ENCODE peak calls at places on chromosome X, in six cellular contexts. B is tibial artery, P is ascending aorta, D is cardiac muscle cell, S is pancreas, T is breast epithelium. F is an unnamed sample.

GRCh38 chrX:10992110-10992509 is 119.0 kb upstream of the HCCS start:
- DNase-seq in T (no peak), P (no peak), B (no peak), S (no peak), D (no peak), F (no peak)

GRCh38 chrX:20477836-20478532 is 211.3 kb upstream of the RPS6KA3 start:
- DNase-seq in D (no peak), P (no peak), T (no peak), S (no peak), B (no peak), F (no peak)

GRCh38 chrX:19687395-19687794 is 172.1 kb upstream of the MAP3K15 start:
- DNase-seq in T (no peak), P (no peak), B (no peak), S (no peak), D (no peak), F (no peak)

GRCh38 chrX:133749951-133750350 is 235.4 kb downstream of the GPC3 start:
- DNase-seq in D (no peak), T (no peak), B (no peak), S (no peak), P (no peak), F (no peak)

GRCh38 chrX:150361777-150362351 is 1.3 kb upstream of the MAMLD1 start:
- DNase-seq in D (peak; percentile 18), T (no peak), P (no peak), B (no peak), S (peak; percentile 76), F (no peak)

GRCh38 chrX:2425281-2426071 is 75.3 kb downstream of the DHRSX start:
- DNase-seq in B (no peak), P (no peak), T (no peak), S (no peak), D (no peak), F (no peak)

GRCh38 chrX:22397566-22397965 is 124.9 kb downstream of the CBLL2 start:
- DNase-seq in B (no peak), S (no peak), T (no peak), P (no peak), D (no peak), F (no peak)

GRCh38 chrX:118847676-118848075 is 24.1 kb downstream of the ZCCHC12 start:
- DNase-seq in D (peak; percentile 68), T (no peak), S (no peak), B (no peak), P (no peak), F (no peak)

GRCh38 chrX:65300104-65300809 is 234.3 kb downstream of the LAS1L start:
- DNase-seq in S (no peak), T (no peak), D (no peak), B (no peak), P (no peak), F (no peak)

GRCh38 chrX:19846995-19847790 is 40.2 kb downstream of the SH3KBP1 start:
- DNase-seq in B (peak; percentile 35), S (no peak), T (no peak), P (no peak), D (peak; percentile 84), F (no peak)

GRCh38 chrX:67520671-67521070 is 23.1 kb upstream of the AR start:
- DNase-seq in T (no peak), P (no peak), B (no peak), D (no peak), S (no peak), F (no peak)

GRCh38 chrX:5113128-5113527 is 1115.5 kb downstream of the NLGN4X start:
- DNase-seq in P (no peak), D (no peak), T (no peak), B (no peak), S (no peak), F (no peak)
- TF ChIP-seq CTCF in P (peak; percentile 48), D (no peak), T (peak; percentile 25), B (peak; percentile 36), S (no peak), F (no peak)

GRCh38 chrX:153971124-153971631 is 440 bp downstream of the HCFC1 start:
- DNase-seq in D (peak; percentile 92), P (peak; percentile 77), S (peak; percentile 96), B (peak; percentile 84), T (peak; percentile 90), F (peak; percentile 91)

GRCh38 chrX:153971632-153972367 is at the start of gene HCFC1:
- DNase-seq in B (peak; percentile 91), P (peak; percentile 73), T (peak; percentile 95), S (peak; percentile 97), D (peak; percentile 92), F (peak; percentile 95)

GRCh38 chrX:153969904-153970397 is 1.7 kb downstream of the HCFC1 start:
- DNase-seq in P (no peak), D (no peak), T (no peak), B (no peak), S (peak; percentile 65), F (peak; percentile 66)

GRCh38 chrX:153969125-153969903 is 2.3 kb downstream of the HCFC1 start:
- DNase-seq in P (no peak), D (peak; percentile 5), S (peak; percentile 76), T (no peak), B (no peak), F (no peak)

DNA sequence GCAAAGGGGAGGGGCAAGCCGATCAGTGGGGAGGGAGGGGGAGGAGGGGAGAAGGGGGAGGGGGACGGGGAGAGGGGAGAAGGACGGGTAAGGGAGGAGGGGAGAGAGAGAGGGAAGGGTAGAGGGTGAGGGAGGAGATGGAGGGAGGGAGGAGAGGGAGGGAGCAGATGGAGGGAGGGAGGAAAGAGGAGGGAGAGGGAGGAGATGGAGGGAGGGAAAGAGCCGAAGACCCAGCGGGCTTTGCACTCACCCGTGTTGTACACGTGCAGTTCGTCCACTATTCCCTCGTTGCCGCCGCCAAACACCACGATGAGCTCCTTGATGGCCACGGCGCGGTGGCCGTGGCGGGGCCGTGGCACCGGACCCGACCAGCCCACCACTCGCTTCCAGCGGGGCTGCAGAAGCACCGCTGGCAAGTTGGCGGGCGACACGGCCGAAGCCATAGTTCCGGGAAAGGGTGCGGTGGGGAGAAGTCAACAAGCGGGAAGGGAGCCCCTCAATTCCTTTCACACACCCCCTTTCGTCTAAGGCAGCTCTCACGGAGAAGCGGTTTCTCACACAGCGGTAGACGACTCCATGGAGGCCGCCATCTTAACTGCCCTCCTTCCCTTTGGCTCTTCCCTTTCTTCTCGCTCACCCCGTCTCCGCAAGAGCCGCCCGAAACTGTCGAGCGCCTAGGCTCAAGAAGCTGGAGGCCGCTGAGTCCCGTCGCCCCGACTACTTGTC is 1.1 kb downstream of the HCFC1 start:
- DNase-seq in S (peak; percentile 80), B (no peak), D (peak; percentile 78), P (no peak), T (no peak), F (no peak)
- H3K36me3 ChIP-seq in S (no peaks in the 10 kb centered on the region), B (no peaks in the 10 kb centered on the region), D (peaks cover 2% of the 10 kb centered on the region), P (no peaks in the 10 kb centered on the region), T (no peaks in the 10 kb centered on the region), F (no peaks in the 10 kb centered on the region)

DNA sequence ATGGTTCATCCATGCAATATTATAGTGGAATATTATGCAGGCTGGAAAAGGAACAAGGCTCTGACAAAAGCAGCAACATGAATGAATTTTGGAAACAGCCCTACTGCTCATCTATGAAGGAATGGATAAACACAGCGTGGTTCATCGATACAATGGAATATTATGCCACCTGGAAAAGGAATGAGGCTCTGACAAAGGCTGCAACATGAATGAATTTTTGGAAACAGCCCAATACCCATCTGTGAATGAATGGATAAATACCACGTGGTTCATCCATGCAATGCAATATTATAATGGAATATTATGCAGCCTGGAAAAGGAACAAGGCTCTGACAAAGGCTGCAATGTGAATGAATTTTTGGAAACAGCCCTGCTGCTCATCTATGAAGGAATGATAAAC is 160.4 kb downstream of the CRLF2 start:
- DNase-seq in B (no peak), D (no peak), S (no peak), P (no peak), T (no peak), F (no peak)
- H3K9me3 ChIP-seq in B (peaks cover 27% of the 10 kb centered on the region), D (no peaks in the 10 kb centered on the region), S (no peaks in the 10 kb centered on the region), P (peaks cover 34% of the 10 kb centered on the region), T (peaks cover 34% of the 10 kb centered on the region), F (peaks cover 19% of the 10 kb centered on the region)

GRCh38 chrX:70979136-70979762 is 48.4 kb upstream of the SLC7A3 start:
- DNase-seq in S (no peak), B (no peak), P (no peak), D (peak; percentile 61), T (no peak), F (no peak)
- TF ChIP-seq CTCF in S (no peak), B (no peak), P (no peak), D (peak; percentile 58), T (no peak), F (no peak)

DNA sequence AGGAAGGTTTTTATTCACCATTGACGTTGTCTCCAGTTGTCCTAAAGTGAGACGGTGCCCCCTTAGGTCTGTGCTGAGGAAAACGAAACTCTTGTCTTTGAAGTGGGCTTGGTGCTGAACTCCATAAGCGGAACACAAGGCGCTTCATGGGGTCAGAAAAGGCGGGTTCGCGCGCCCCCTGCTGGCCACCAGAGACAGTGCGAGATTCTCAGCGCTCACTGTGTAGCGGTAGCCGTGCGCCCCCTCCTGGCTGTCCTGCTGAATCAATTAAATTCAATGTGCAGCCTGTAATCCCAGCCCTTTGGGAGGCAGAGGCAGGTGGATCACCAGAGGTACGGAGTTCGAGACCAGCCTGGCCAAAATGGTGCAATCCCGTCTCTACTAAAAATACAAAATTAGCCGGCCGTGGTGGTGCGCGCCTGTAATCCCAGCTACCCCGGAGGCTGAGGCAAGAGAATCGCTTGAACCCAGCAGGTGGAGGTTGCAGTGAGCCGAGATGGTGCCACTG is 64.1 kb downstream of the RLIM start:
- DNase-seq in P (peak; percentile 25), S (peak; percentile 89), B (peak; percentile 71), D (peak; percentile 84), T (peak; percentile 49), F (peak; percentile 79)
- H3K36me3 ChIP-seq in P (no peaks in the 10 kb centered on the region), S (no peaks in the 10 kb centered on the region), B (no peaks in the 10 kb centered on the region), D (no peaks in the 10 kb centered on the region), T (no peaks in the 10 kb centered on the region), F (no peaks in the 10 kb centered on the region)

GRCh38 chrX:40097492-40098263 is at the start of gene BCOR:
- DNase-seq in S (peak; percentile 89), T (no peak), B (no peak), D (peak; percentile 72), P (no peak), F (peak; percentile 86)
- H3K9me3 ChIP-seq in S (no peaks in the 10 kb centered on the region), T (no peaks in the 10 kb centered on the region), B (no peaks in the 10 kb centered on the region), D (no peaks in the 10 kb centered on the region), P (no peaks in the 10 kb centered on the region), F (no peaks in the 10 kb centered on the region)

GRCh38 chrX:43655151-43655676 is 885 bp upstream of the MAOA start:
- DNase-seq in T (peak; percentile 20), P (no peak), B (peak; percentile 39), D (peak; percentile 56), S (no peak), F (peak; percentile 64)
- TF ChIP-seq CTCF in T (no peak), P (no peak), B (no peak), D (no peak), S (no peak), F (no peak)

DNA sequence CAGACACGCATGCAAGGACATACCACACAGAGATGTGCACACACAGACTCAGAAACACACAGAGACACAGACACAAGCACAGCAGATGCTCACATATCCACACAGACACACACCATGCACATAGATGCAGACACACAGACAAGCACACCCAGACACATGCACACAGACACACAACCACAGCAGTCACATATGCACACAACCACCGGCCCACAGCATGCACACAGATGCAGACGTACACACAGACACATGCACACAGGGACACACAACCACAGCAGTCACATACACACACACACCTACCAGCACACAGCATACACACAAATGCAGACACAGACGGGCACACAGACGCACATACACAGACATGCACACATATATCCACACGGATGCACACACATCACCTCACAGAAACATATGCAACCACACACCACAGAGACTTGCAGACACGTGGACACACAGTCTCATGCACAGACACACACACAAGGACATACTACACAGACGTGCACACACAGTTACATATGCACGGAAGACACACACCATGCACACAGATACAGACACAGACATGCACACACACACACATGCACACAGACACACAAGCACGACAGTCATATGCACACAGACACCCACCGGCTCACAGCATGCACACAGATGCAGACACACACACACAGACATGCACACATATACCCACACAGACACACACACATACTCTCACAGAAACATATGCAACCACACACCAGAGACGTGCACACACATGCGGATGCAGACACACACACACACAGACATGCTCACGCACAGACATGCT is 25.2 kb upstream of the SLC25A6 start:
- DNase-seq in P (no peak), B (no peak), D (no peak), T (no peak), S (peak; percentile 16), F (no peak)
- H3K36me3 ChIP-seq in P (peaks cover 49% of the 10 kb centered on the region), B (peaks cover 63% of the 10 kb centered on the region), D (peaks cover 10% of the 10 kb centered on the region), T (peaks cover 15% of the 10 kb centered on the region), S (peaks cover 5% of the 10 kb centered on the region), F (peaks cover 43% of the 10 kb centered on the region)